ENCODE peak calls at places on chromosomes 1 and 21, in five cellular contexts. One of them, this sample, is unnamed.
A peak's percentile ranks its signal among the peaks of the same experiment; 100 is the strongest.

GRCh38 chr1:15014521-15014920 is 139.0 kb upstream of the TMEM51 start:
- DNase-seq in heart left ventricle: no peak
- DNase-seq in GM23338: no peak
- DNase-seq in thoracic aorta: no peak
- DNase-seq in CD4-positive, alpha-beta T cell: no peak
- DNase-seq in this sample: no peak

GRCh38 chr1:237042892-237043576 is 1.1 kb downstream of the RYR2 start:
- DNase-seq in heart left ventricle: no peak
- DNase-seq in GM23338: peak; percentile 60
- DNase-seq in thoracic aorta: no peak
- DNase-seq in CD4-positive, alpha-beta T cell: no peak
- DNase-seq in this sample: peak; percentile 67

GRCh38 chr1:84339503-84339902 is 38.0 kb downstream of the SAMD13 start:
- DNase-seq in heart left ventricle: no peak
- DNase-seq in GM23338: no peak
- DNase-seq in thoracic aorta: no peak
- DNase-seq in CD4-positive, alpha-beta T cell: no peak
- DNase-seq in this sample: no peak

GRCh38 chr1:219713981-219714381 is 101.1 kb upstream of the ZC3H11B start:
- DNase-seq in heart left ventricle: no peak
- DNase-seq in GM23338: no peak
- DNase-seq in thoracic aorta: no peak
- DNase-seq in CD4-positive, alpha-beta T cell: no peak
- DNase-seq in this sample: no peak

GRCh38 chr1:59422921-59423575 is 126.2 kb downstream of the FGGY start:
- DNase-seq in heart left ventricle: peak; percentile 70
- DNase-seq in GM23338: no peak
- DNase-seq in thoracic aorta: peak; percentile 59
- DNase-seq in CD4-positive, alpha-beta T cell: no peak
- DNase-seq in this sample: no peak

GRCh38 chr1:23019851-23020625 is 770 bp downstream of the KDM1A start:
- DNase-seq in heart left ventricle: peak; percentile 7
- DNase-seq in GM23338: peak; percentile 60
- DNase-seq in thoracic aorta: no peak
- DNase-seq in CD4-positive, alpha-beta T cell: peak; percentile 6
- DNase-seq in this sample: peak; percentile 74

GRCh38 chr1:36562181-36562685 is 79.5 kb upstream of the CSF3R start:
- DNase-seq in heart left ventricle: no peak
- DNase-seq in GM23338: no peak
- DNase-seq in thoracic aorta: no peak
- DNase-seq in CD4-positive, alpha-beta T cell: no peak
- DNase-seq in this sample: no peak

GRCh38 chr1:201310986-201311355 is 27.7 kb downstream of the PKP1 start:
- DNase-seq in heart left ventricle: peak; percentile 60
- DNase-seq in GM23338: no peak
- DNase-seq in thoracic aorta: no peak
- DNase-seq in CD4-positive, alpha-beta T cell: no peak
- DNase-seq in this sample: no peak

GRCh38 chr1:172874950-172875349 is 175.8 kb downstream of the TNFSF18 start:
- DNase-seq in heart left ventricle: no peak
- DNase-seq in GM23338: no peak
- DNase-seq in thoracic aorta: no peak
- DNase-seq in CD4-positive, alpha-beta T cell: no peak
- DNase-seq in this sample: no peak

GRCh38 chr1:151989131-151989868 is 4.4 kb downstream of the S100A10 start:
- DNase-seq in heart left ventricle: peak; percentile 44
- DNase-seq in GM23338: no peak
- DNase-seq in thoracic aorta: no peak
- DNase-seq in CD4-positive, alpha-beta T cell: no peak
- DNase-seq in this sample: no peak

GRCh38 chr1:151990856-151991198 is 2.8 kb downstream of the S100A10 start:
- DNase-seq in heart left ventricle: peak; percentile 56
- DNase-seq in GM23338: no peak
- DNase-seq in thoracic aorta: no peak
- DNase-seq in CD4-positive, alpha-beta T cell: no peak
- DNase-seq in this sample: no peak

GRCh38 chr1:151986501-151987190 is 7.0 kb downstream of the S100A10 start:
- DNase-seq in heart left ventricle: no peak
- DNase-seq in GM23338: no peak
- DNase-seq in thoracic aorta: no peak
- DNase-seq in CD4-positive, alpha-beta T cell: no peak
- DNase-seq in this sample: no peak

GRCh38 chr1:151990058-151990855 is 3.4 kb downstream of the S100A10 start:
- DNase-seq in heart left ventricle: no peak
- DNase-seq in GM23338: no peak
- DNase-seq in thoracic aorta: no peak
- DNase-seq in CD4-positive, alpha-beta T cell: no peak
- DNase-seq in this sample: no peak

GRCh38 chr1:151988405-151988851 is 5.2 kb downstream of the S100A10 start:
- DNase-seq in heart left ventricle: no peak
- DNase-seq in GM23338: no peak
- DNase-seq in thoracic aorta: no peak
- DNase-seq in CD4-positive, alpha-beta T cell: no peak
- DNase-seq in this sample: no peak
- H3K27me3 ChIP-seq in heart left ventricle: no peaks in the 10 kb centered on the region
- H3K27me3 ChIP-seq in GM23338: peaks cover 8% of the 10 kb centered on the region
- H3K27me3 ChIP-seq in thoracic aorta: no peaks in the 10 kb centered on the region
- H3K27me3 ChIP-seq in CD4-positive, alpha-beta T cell: no peaks in the 10 kb centered on the region
- H3K27me3 ChIP-seq in this sample: peaks cover 52% of the 10 kb centered on the region

GRCh38 chr1:4693316-4693715 is 38.9 kb downstream of the AJAP1 start:
- DNase-seq in heart left ventricle: no peak
- DNase-seq in GM23338: no peak
- DNase-seq in thoracic aorta: no peak
- DNase-seq in CD4-positive, alpha-beta T cell: no peak
- DNase-seq in this sample: no peak

GRCh38 chr1:4695241-4695640 is 40.8 kb downstream of the AJAP1 start:
- DNase-seq in heart left ventricle: no peak
- DNase-seq in GM23338: no peak
- DNase-seq in thoracic aorta: no peak
- DNase-seq in CD4-positive, alpha-beta T cell: no peak
- DNase-seq in this sample: no peak

GRCh38 chr1:4692437-4692836 is 38.0 kb downstream of the AJAP1 start:
- DNase-seq in heart left ventricle: no peak
- DNase-seq in GM23338: no peak
- DNase-seq in thoracic aorta: no peak
- DNase-seq in CD4-positive, alpha-beta T cell: no peak
- DNase-seq in this sample: no peak

GRCh38 chr1:4694492-4694891 is 40.1 kb downstream of the AJAP1 start:
- DNase-seq in heart left ventricle: no peak
- DNase-seq in GM23338: no peak
- DNase-seq in thoracic aorta: no peak
- DNase-seq in CD4-positive, alpha-beta T cell: no peak
- DNase-seq in this sample: no peak

GRCh38 chr1:4693891-4694290 is 39.5 kb downstream of the AJAP1 start:
- DNase-seq in heart left ventricle: no peak
- DNase-seq in GM23338: no peak
- DNase-seq in thoracic aorta: no peak
- DNase-seq in CD4-positive, alpha-beta T cell: no peak
- DNase-seq in this sample: no peak
- H3K27me3 ChIP-seq in heart left ventricle: no peaks in the 10 kb centered on the region
- H3K27me3 ChIP-seq in GM23338: no peaks in the 10 kb centered on the region
- H3K27me3 ChIP-seq in thoracic aorta: no peaks in the 10 kb centered on the region
- H3K27me3 ChIP-seq in CD4-positive, alpha-beta T cell: no peaks in the 10 kb centered on the region
- H3K27me3 ChIP-seq in this sample: no peaks in the 10 kb centered on the region

GRCh38 chr1:6239950-6240768 is 3.8 kb upstream of the HES3 start:
- DNase-seq in heart left ventricle: no peak
- DNase-seq in GM23338: peak; percentile 71
- DNase-seq in thoracic aorta: no peak
- DNase-seq in CD4-positive, alpha-beta T cell: no peak
- DNase-seq in this sample: peak; percentile 92

GRCh38 chr1:6241107-6241886 is 2.7 kb upstream of the HES3 start:
- DNase-seq in heart left ventricle: no peak
- DNase-seq in GM23338: no peak
- DNase-seq in thoracic aorta: no peak
- DNase-seq in CD4-positive, alpha-beta T cell: no peak
- DNase-seq in this sample: peak; percentile 49

GRCh38 chr1:6243053-6243834 is 735 bp upstream of the HES3 start:
- DNase-seq in heart left ventricle: no peak
- DNase-seq in GM23338: peak; percentile 64
- DNase-seq in thoracic aorta: no peak
- DNase-seq in CD4-positive, alpha-beta T cell: no peak
- DNase-seq in this sample: peak; percentile 50

GRCh38 chr1:6243993-6244392 is at the start of gene HES3:
- DNase-seq in heart left ventricle: no peak
- DNase-seq in GM23338: peak; percentile 78
- DNase-seq in thoracic aorta: no peak
- DNase-seq in CD4-positive, alpha-beta T cell: no peak
- DNase-seq in this sample: peak; percentile 81

GRCh38 chr1:6241887-6242740 is 1.9 kb upstream of the HES3 start:
- DNase-seq in heart left ventricle: no peak
- DNase-seq in GM23338: peak; percentile 91
- DNase-seq in thoracic aorta: no peak
- DNase-seq in CD4-positive, alpha-beta T cell: no peak
- DNase-seq in this sample: peak; percentile 91
- H3K27me3 ChIP-seq in heart left ventricle: peaks cover 35% of the 10 kb centered on the region
- H3K27me3 ChIP-seq in GM23338: peaks cover 27% of the 10 kb centered on the region
- H3K27me3 ChIP-seq in thoracic aorta: peaks cover 40% of the 10 kb centered on the region
- H3K27me3 ChIP-seq in CD4-positive, alpha-beta T cell: peaks cover 66% of the 10 kb centered on the region
- H3K27me3 ChIP-seq in this sample: peaks cover 19% of the 10 kb centered on the region

GRCh38 chr21:42121792-42122191 is 50.7 kb downstream of the UMODL1 start:
- DNase-seq in heart left ventricle: no peak
- DNase-seq in GM23338: no peak
- DNase-seq in thoracic aorta: no peak
- DNase-seq in CD4-positive, alpha-beta T cell: no peak
- DNase-seq in this sample: no peak
- H3K27me3 ChIP-seq in heart left ventricle: peaks cover 10% of the 10 kb centered on the region
- H3K27me3 ChIP-seq in GM23338: no peaks in the 10 kb centered on the region
- H3K27me3 ChIP-seq in thoracic aorta: no peaks in the 10 kb centered on the region
- H3K27me3 ChIP-seq in CD4-positive, alpha-beta T cell: peaks cover 65% of the 10 kb centered on the region
- H3K27me3 ChIP-seq in this sample: peaks cover 13% of the 10 kb centered on the region

DNA sequence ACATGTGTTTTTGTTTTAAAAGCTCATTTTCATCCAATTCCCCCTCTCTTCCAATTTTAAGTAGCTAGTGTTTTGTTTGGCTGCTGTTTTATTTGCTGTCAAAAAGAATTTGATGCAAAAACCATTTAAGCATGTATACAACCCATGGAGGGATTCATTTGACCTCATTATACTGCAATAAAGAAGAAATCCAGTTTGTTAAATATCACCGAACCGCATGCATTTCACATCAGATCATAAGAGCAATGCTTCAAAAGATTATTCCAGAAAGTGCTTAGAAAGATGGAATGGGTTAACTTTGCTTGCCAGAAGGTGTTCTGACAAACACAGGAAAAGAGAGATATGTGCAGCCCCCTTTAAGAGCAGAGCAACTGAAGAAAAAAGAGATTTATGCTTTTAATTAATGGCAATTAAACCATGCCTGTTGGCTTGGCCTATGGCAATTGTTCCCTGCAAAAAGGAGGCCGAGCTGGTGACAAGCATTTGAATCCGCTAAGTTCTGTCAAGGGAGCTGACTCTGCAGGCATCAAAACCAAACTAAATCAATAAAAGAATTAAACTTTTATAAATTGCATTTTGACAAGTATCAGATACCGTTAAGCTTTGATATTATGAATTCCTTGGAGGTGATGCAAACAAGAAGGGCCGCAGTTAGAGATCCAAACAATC is 14.4 kb upstream of the BARHL2 start:
- DNase-seq in heart left ventricle: no peak
- DNase-seq in GM23338: no peak
- DNase-seq in thoracic aorta: no peak
- DNase-seq in CD4-positive, alpha-beta T cell: no peak
- DNase-seq in this sample: peak; percentile 47
- H3K27me3 ChIP-seq in heart left ventricle: peaks cover 34% of the 10 kb centered on the region
- H3K27me3 ChIP-seq in GM23338: peaks cover 97% of the 10 kb centered on the region
- H3K27me3 ChIP-seq in thoracic aorta: peaks cover 22% of the 10 kb centered on the region
- H3K27me3 ChIP-seq in CD4-positive, alpha-beta T cell: peaks cover 82% of the 10 kb centered on the region
- H3K27me3 ChIP-seq in this sample: peaks cover 100% of the 10 kb centered on the region

GRCh38 chr1:226546926-226547325 is 1.6 kb upstream of the STUM start:
- DNase-seq in heart left ventricle: no peak
- DNase-seq in GM23338: no peak
- DNase-seq in thoracic aorta: no peak
- DNase-seq in CD4-positive, alpha-beta T cell: no peak
- DNase-seq in this sample: no peak
- H3K27me3 ChIP-seq in heart left ventricle: no peaks in the 10 kb centered on the region
- H3K27me3 ChIP-seq in GM23338: peaks cover 58% of the 10 kb centered on the region
- H3K27me3 ChIP-seq in thoracic aorta: no peaks in the 10 kb centered on the region
- H3K27me3 ChIP-seq in CD4-positive, alpha-beta T cell: peaks cover 34% of the 10 kb centered on the region
- H3K27me3 ChIP-seq in this sample: peaks cover 65% of the 10 kb centered on the region

DNA sequence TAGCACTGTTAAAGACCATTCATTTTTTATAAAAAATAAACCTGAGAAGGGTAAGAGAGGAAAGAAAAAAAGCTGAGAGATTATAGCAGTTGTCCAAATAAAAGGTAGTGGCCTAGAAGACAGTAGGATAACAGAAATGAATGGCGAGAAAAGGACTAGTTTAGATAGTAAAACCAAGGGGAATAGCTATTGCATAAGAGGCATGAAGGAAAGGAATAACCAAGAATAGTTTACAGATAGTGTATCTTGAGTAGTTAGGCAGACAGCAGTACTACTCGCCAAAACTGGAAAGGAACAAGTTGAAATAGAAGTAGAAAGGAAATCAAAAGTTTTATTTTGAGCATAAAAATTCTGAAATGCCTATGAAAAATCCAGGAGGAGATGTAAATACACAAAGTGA is 70.5 kb downstream of the EIF4G3 start:
- DNase-seq in heart left ventricle: no peak
- DNase-seq in GM23338: no peak
- DNase-seq in thoracic aorta: no peak
- DNase-seq in CD4-positive, alpha-beta T cell: no peak
- DNase-seq in this sample: no peak
- H3K27me3 ChIP-seq in heart left ventricle: no peaks in the 10 kb centered on the region
- H3K27me3 ChIP-seq in GM23338: no peaks in the 10 kb centered on the region
- H3K27me3 ChIP-seq in thoracic aorta: no peaks in the 10 kb centered on the region
- H3K27me3 ChIP-seq in CD4-positive, alpha-beta T cell: no peaks in the 10 kb centered on the region
- H3K27me3 ChIP-seq in this sample: no peaks in the 10 kb centered on the region